ENCODE peak calls at places on chromosomes 4 and X, in five cellular contexts. H is RWPE1, F is uterus, V is astrocyte, O is mucosa of descending colon. X is an unnamed sample.

GRCh38 chr4:150256841-150257273 is 178.6 kb downstream of the DCLK2 start:
- DNase-seq in O (peak), F (no peak), V (no peak), H (peak), X (no peak)

GRCh38 chr4:155855897-155856296 is 10.2 kb downstream of the ASIC5 start:
- DNase-seq in H (no peak), F (no peak), V (no peak), O (no peak), X (no peak)

GRCh38 chr4:18421519-18421918 is 400.0 kb upstream of the LCORL start:
- DNase-seq in H (no peak), O (no peak), F (no peak), V (no peak), X (no peak)

GRCh38 chr4:87896020-87896621 is 63.4 kb downstream of the MEPE start:
- DNase-seq in F (no peak), H (peak), V (peak), O (no peak), X (peak)

GRCh38 chr4:36394352-36394903 is 113.0 kb downstream of the DTHD1 start:
- DNase-seq in H (no peak), F (no peak), O (no peak), V (no peak), X (no peak)

GRCh38 chrX:140432328-140433025 is 72.4 kb downstream of the SOX3 start:
- DNase-seq in O (no peak), H (no peak), V (peak), F (no peak), X (no peak)

GRCh38 chr4:125983168-125983567 is 668.4 kb downstream of the FAT4 start:
- DNase-seq in O (no peak), V (no peak), F (no peak), H (no peak), X (no peak)

GRCh38 chrX:46653482-46653881 is 79.9 kb downstream of the CHST7 start:
- DNase-seq in H (no peak), F (no peak), O (no peak), V (no peak), X (no peak)

GRCh38 chrX:2463973-2464676 is 36.7 kb downstream of the DHRSX start:
- DNase-seq in F (no peak), H (no peak), O (no peak), V (peak), X (no peak)

GRCh38 chrX:633655-634305 is 3.2 kb downstream of the SHOX start:
- DNase-seq in V (no peak), O (no peak), H (no peak), F (no peak), X (no peak)

GRCh38 chrX:106281383-106281782 is 113.3 kb downstream of the PWWP3B start:
- DNase-seq in V (no peak), O (no peak), F (no peak), H (no peak), X (no peak)

GRCh38 chrX:23554304-23554703 is 113.0 kb upstream of the PRDX4 start:
- DNase-seq in O (no peak), F (no peak), V (peak), H (peak), X (peak)

GRCh38 chrX:71545364-71545763 is 12.5 kb downstream of the OGT start:
- DNase-seq in O (no peak), F (no peak), H (no peak), V (no peak), X (no peak)

GRCh38 chrX:71550578-71550977 is 17.7 kb downstream of the OGT start:
- DNase-seq in V (no peak), H (no peak), O (no peak), F (no peak), X (no peak)

GRCh38 chrX:71543316-71543715 is 10.4 kb downstream of the OGT start:
- DNase-seq in V (peak), F (no peak), H (peak), O (no peak), X (peak)

GRCh38 chrX:71546879-71547278 is 14.0 kb downstream of the OGT start:
- DNase-seq in V (no peak), F (no peak), O (no peak), H (no peak), X (no peak)

DNA sequence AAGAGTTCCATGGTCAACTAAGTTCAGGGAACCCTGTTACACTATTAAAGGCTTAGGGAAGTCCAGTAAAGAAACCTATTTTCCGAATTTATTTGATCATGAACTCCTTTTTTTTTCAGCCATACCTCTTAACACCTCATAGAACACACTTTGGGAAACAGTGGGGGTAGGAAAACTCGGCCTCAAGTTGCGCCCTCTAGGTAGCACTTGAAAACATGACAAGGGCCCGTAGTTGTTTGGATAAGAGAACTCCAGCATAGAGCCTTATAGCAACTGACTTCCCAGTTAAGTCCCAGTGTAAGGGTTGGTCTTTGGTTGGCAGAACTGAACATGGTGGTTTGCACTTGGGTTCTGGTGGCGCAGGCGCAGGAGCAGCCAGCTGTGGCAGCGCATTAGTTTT is 14.4 kb downstream of the OGT start:
- DNase-seq in F (no peak), O (no peak), V (no peak), H (no peak), X (no peak)
- TF ChIP-seq CTCF in F (no peak), O (no peak), V (no peak), H (no peak), X (no peak)

GRCh38 chr4:41215155-41215554 is 813 bp upstream of the APBB2 start:
- DNase-seq in O (no peak), V (no peak), H (no peak), F (no peak), X (no peak)

GRCh38 chr4:41215969-41216293 is 1.6 kb upstream of the APBB2 start:
- DNase-seq in H (no peak), V (no peak), F (no peak), O (no peak), X (no peak)

GRCh38 chr4:41217020-41217333 is 2.6 kb upstream of the APBB2 start:
- DNase-seq in O (no peak), H (no peak), F (no peak), V (no peak), X (no peak)

GRCh38 chr4:41217373-41217772 is 3.0 kb upstream of the APBB2 start:
- DNase-seq in O (no peak), F (no peak), H (no peak), V (no peak), X (no peak)

GRCh38 chr4:41216294-41217019 is 2.1 kb upstream of the APBB2 start:
- DNase-seq in V (peak), F (peak), H (peak), O (peak), X (peak)
- TF ChIP-seq CTCF in V (no peak), F (peak), H (peak), O (no peak), X (peak)

DNA sequence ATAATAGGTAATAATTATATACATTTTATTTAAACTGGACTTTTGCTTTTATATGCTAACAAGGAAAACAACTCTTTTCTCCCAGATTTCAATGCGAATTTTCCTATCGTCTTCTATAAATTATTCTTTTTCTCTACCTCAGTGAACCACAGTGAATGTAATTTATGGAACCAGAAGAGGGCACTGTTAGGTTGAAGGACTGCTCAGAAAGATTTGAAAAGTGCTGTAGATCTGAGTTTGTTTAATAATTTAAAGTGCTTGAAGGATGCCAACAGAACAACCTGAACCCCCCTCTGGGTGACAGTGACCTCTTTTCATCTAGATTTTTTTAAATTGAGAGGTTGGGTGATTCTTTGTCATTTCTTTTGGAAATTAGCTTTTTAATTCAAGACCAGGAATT is 54.9 kb downstream of the PHOX2B start:
- DNase-seq in F (no peak), H (peak), V (peak), O (no peak), X (peak)
- TF ChIP-seq CTCF in F (no peak), H (peak), V (peak), O (peak), X (peak)

GRCh38 chr4:175805863-175806262 is 6.2 kb downstream of the GPM6A start:
- DNase-seq in O (no peak), H (no peak), V (no peak), F (no peak), X (no peak)

GRCh38 chr4:175807596-175807995 is 4.5 kb downstream of the GPM6A start:
- DNase-seq in V (no peak), F (no peak), H (no peak), O (no peak), X (no peak)

GRCh38 chr4:175802988-175803387 is 9.1 kb downstream of the GPM6A start:
- DNase-seq in O (no peak), H (no peak), F (no peak), V (no peak), X (no peak)

GRCh38 chr4:175810360-175810759 is 1.7 kb downstream of the GPM6A start:
- DNase-seq in H (no peak), F (no peak), O (no peak), V (no peak), X (no peak)

GRCh38 chr4:175806741-175807140 is 5.3 kb downstream of the GPM6A start:
- DNase-seq in V (no peak), O (no peak), F (no peak), H (no peak), X (no peak)
- TF ChIP-seq CTCF in V (no peak), O (no peak), F (no peak), H (no peak), X (no peak)

GRCh38 chr4:154503598-154503997 is 12.0 kb upstream of the DCHS2 start:
- DNase-seq in H (peak), F (no peak), O (no peak), V (peak), X (peak)
- TF ChIP-seq CTCF in H (peak), F (peak), O (peak), V (peak), X (peak)